ENCODE peak calls at places on chromosome X, in eight cellular contexts. S, K, J, H, Z, T, I and A are unnamed samples.

GRCh38 chrX:118271770-118272169 is 74.1 kb upstream of the WDR44 start:
- DNase-seq in S (no peak), K (no peak), J (peak), H (peak), Z (peak), T (no peak), I (no peak), A (no peak)

GRCh38 chrX:1442016-1442665 is 10.6 kb downstream of the ASMTL start:
- DNase-seq in S (no peak), K (peak), J (no peak), H (no peak), Z (no peak), T (no peak), I (peak), A (peak)

GRCh38 chrX:15465347-15465746 is 27.8 kb downstream of the PIR start:
- DNase-seq in S (peak), K (no peak), J (peak), H (no peak), Z (no peak), T (no peak), I (peak), A (no peak)

GRCh38 chrX:112888916-112889315 is 48.3 kb upstream of the AMOT start:
- DNase-seq in S (no peak), K (no peak), J (no peak), H (no peak), Z (no peak), T (no peak), I (no peak), A (no peak)

GRCh38 chrX:153870288-153870690 is 15.7 kb downstream of the L1CAM start:
- DNase-seq in S (no peak), K (no peak), J (no peak), H (no peak), Z (no peak), T (no peak), I (no peak), A (no peak)

GRCh38 chrX:7514871-7515599 is 327.9 kb upstream of the VCX start:
- DNase-seq in S (peak), K (no peak), J (peak), H (no peak), Z (no peak), T (no peak), I (no peak), A (no peak)

GRCh38 chrX:13837290-13837745 is 20.4 kb upstream of the GPM6B start:
- DNase-seq in S (no peak), K (no peak), J (no peak), H (no peak), Z (no peak), T (no peak), I (no peak), A (no peak)

GRCh38 chrX:71910526-71911022 is at the start of gene NHSL2:
- DNase-seq in S (peak), K (no peak), J (peak), H (peak), Z (peak), T (no peak), I (peak), A (peak)

GRCh38 chrX:1500701-1501624 is 36.0 kb downstream of the P2RY8 start:
- DNase-seq in S (no peak), K (no peak), J (no peak), H (no peak), Z (no peak), T (no peak), I (peak), A (no peak)

GRCh38 chrX:40016702-40017101 is 81.1 kb downstream of the BCOR start:
- DNase-seq in S (no peak), K (no peak), J (no peak), H (no peak), Z (no peak), T (no peak), I (no peak), A (no peak)

GRCh38 chrX:22300130-22300529 is 27.4 kb downstream of the CBLL2 start:
- DNase-seq in S (peak), K (no peak), J (peak), H (peak), Z (peak), T (no peak), I (no peak), A (no peak)

GRCh38 chrX:24574743-24575142 is 72.4 kb downstream of the PCYT1B start:
- DNase-seq in S (no peak), K (no peak), J (no peak), H (no peak), Z (no peak), T (no peak), I (no peak), A (no peak)